ENCODE peak calls at places on chromosomes 1 and 21, in seven cellular contexts. One of them, this sample, is unnamed.

GRCh38 chr1:41802532-41803501 is 115.9 kb downstream of the HIVEP3 start:
- DNase-seq in NT2/D1: no peak
- DNase-seq in A549: no peak
- DNase-seq in sigmoid colon: peak; percentile 78
- DNase-seq in astrocyte: no peak
- DNase-seq in pancreas: no peak
- DNase-seq in foreskin keratinocyte: no peak
- DNase-seq in this sample: no peak

GRCh38 chr1:3745590-3746381 is 6.5 kb upstream of the CCDC27 start:
- DNase-seq in NT2/D1: no peak
- DNase-seq in A549: no peak
- DNase-seq in sigmoid colon: no peak
- DNase-seq in astrocyte: no peak
- DNase-seq in pancreas: peak; percentile 48
- DNase-seq in foreskin keratinocyte: no peak
- DNase-seq in this sample: no peak

GRCh38 chr1:10638559-10639300 is 157.7 kb downstream of the CASZ1 start:
- DNase-seq in NT2/D1: no peak
- DNase-seq in A549: no peak
- DNase-seq in sigmoid colon: no peak
- DNase-seq in astrocyte: no peak
- DNase-seq in pancreas: no peak
- DNase-seq in foreskin keratinocyte: no peak
- DNase-seq in this sample: no peak

GRCh38 chr1:162396201-162396906 is 14.8 kb downstream of the C1orf226 start:
- DNase-seq in NT2/D1: no peak
- DNase-seq in A549: no peak
- DNase-seq in sigmoid colon: no peak
- DNase-seq in astrocyte: no peak
- DNase-seq in pancreas: no peak
- DNase-seq in foreskin keratinocyte: no peak
- DNase-seq in this sample: no peak

GRCh38 chr1:91015794-91016550 is 5.9 kb downstream of the ZNF644 start:
- DNase-seq in NT2/D1: no peak
- DNase-seq in A549: peak; percentile 73
- DNase-seq in sigmoid colon: no peak
- DNase-seq in astrocyte: peak; percentile 25
- DNase-seq in pancreas: no peak
- DNase-seq in foreskin keratinocyte: peak; percentile 92
- DNase-seq in this sample: no peak

GRCh38 chr1:114756949-114757454 is 782 bp downstream of the CSDE1 start:
- DNase-seq in NT2/D1: no peak
- DNase-seq in A549: peak; percentile 11
- DNase-seq in sigmoid colon: peak; percentile 73
- DNase-seq in astrocyte: peak; percentile 33
- DNase-seq in pancreas: no peak
- DNase-seq in foreskin keratinocyte: no peak
- DNase-seq in this sample: no peak

GRCh38 chr1:241688940-241689368 is 36.9 kb downstream of the WDR64 start:
- DNase-seq in NT2/D1: no peak
- DNase-seq in A549: peak; percentile 43
- DNase-seq in sigmoid colon: no peak
- DNase-seq in astrocyte: peak; percentile 50
- DNase-seq in pancreas: no peak
- DNase-seq in foreskin keratinocyte: peak; percentile 99
- DNase-seq in this sample: no peak

GRCh38 chr21:45877821-45878469 is 103.6 kb upstream of the COL6A1 start:
- DNase-seq in NT2/D1: no peak
- DNase-seq in A549: no peak
- DNase-seq in sigmoid colon: no peak
- DNase-seq in astrocyte: no peak
- DNase-seq in pancreas: peak; percentile 33
- DNase-seq in foreskin keratinocyte: no peak
- DNase-seq in this sample: no peak

GRCh38 chr1:9500756-9501754 is 38.2 kb upstream of the SLC25A33 start:
- DNase-seq in NT2/D1: no peak
- DNase-seq in A549: no peak
- DNase-seq in sigmoid colon: no peak
- DNase-seq in astrocyte: no peak
- DNase-seq in pancreas: no peak
- DNase-seq in foreskin keratinocyte: no peak
- DNase-seq in this sample: no peak

GRCh38 chr1:199404191-199404590 is 623.3 kb upstream of the NR5A2 start:
- DNase-seq in NT2/D1: no peak
- DNase-seq in A549: no peak
- DNase-seq in sigmoid colon: no peak
- DNase-seq in astrocyte: peak; percentile 49
- DNase-seq in pancreas: no peak
- DNase-seq in foreskin keratinocyte: no peak
- DNase-seq in this sample: no peak

GRCh38 chr1:234780531-234781162 is 170.7 kb upstream of the IRF2BP2 start:
- DNase-seq in NT2/D1: no peak
- DNase-seq in A549: no peak
- DNase-seq in sigmoid colon: no peak
- DNase-seq in astrocyte: no peak
- DNase-seq in pancreas: peak; percentile 72
- DNase-seq in foreskin keratinocyte: no peak
- DNase-seq in this sample: no peak

GRCh38 chr1:230120949-230121381 is 53.9 kb downstream of the GALNT2 start:
- DNase-seq in NT2/D1: no peak
- DNase-seq in A549: peak; percentile 66
- DNase-seq in sigmoid colon: no peak
- DNase-seq in astrocyte: no peak
- DNase-seq in pancreas: no peak
- DNase-seq in foreskin keratinocyte: no peak
- DNase-seq in this sample: no peak

GRCh38 chr1:65717815-65718454 is 74.8 kb upstream of the PDE4B start:
- DNase-seq in NT2/D1: no peak
- DNase-seq in A549: peak; percentile 22
- DNase-seq in sigmoid colon: no peak
- DNase-seq in astrocyte: peak; percentile 24
- DNase-seq in pancreas: no peak
- DNase-seq in foreskin keratinocyte: no peak
- DNase-seq in this sample: no peak

GRCh38 chr1:204627436-204627835 is 58.1 kb downstream of the LRRN2 start:
- DNase-seq in NT2/D1: no peak
- DNase-seq in A549: no peak
- DNase-seq in sigmoid colon: no peak
- DNase-seq in astrocyte: no peak
- DNase-seq in pancreas: no peak
- DNase-seq in foreskin keratinocyte: no peak
- DNase-seq in this sample: no peak

GRCh38 chr21:46552274-46552673 is 52.6 kb downstream of the S100B start:
- DNase-seq in NT2/D1: no peak
- DNase-seq in A549: no peak
- DNase-seq in sigmoid colon: peak; percentile 43
- DNase-seq in astrocyte: no peak
- DNase-seq in pancreas: no peak
- DNase-seq in foreskin keratinocyte: no peak
- DNase-seq in this sample: no peak

GRCh38 chr1:72086394-72086793 is 195.9 kb downstream of the NEGR1 start:
- DNase-seq in NT2/D1: no peak
- DNase-seq in A549: no peak
- DNase-seq in sigmoid colon: no peak
- DNase-seq in astrocyte: no peak
- DNase-seq in pancreas: no peak
- DNase-seq in foreskin keratinocyte: no peak
- DNase-seq in this sample: no peak

GRCh38 chr1:94819584-94819944 is 593 bp upstream of the SLC44A3 start:
- DNase-seq in NT2/D1: no peak
- DNase-seq in A549: no peak
- DNase-seq in sigmoid colon: no peak
- DNase-seq in astrocyte: no peak
- DNase-seq in pancreas: no peak
- DNase-seq in foreskin keratinocyte: no peak
- DNase-seq in this sample: no peak

DNA sequence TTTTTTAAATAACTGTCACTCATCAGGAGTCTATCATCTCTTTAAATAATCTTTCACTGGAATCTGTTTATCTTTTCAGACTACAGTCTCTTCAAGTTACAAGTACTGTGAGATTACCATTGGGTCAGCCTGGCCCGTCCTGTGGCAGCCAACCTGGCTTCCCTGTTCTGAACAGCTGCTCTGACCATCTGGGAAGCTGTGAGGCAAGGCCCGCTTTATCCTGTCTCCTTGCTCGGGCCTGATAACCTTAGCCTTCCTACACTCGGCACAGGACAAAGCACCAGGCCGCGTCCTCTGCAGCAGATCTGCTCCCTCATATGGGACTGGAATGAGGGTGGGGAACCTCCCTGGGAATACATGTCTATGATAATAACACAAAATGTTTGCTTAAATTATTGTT is 113.3 kb downstream of the PTPN14 start:
- DNase-seq in NT2/D1: no peak
- DNase-seq in A549: no peak
- DNase-seq in sigmoid colon: no peak
- DNase-seq in astrocyte: no peak
- DNase-seq in pancreas: peak; percentile 54
- DNase-seq in foreskin keratinocyte: no peak
- DNase-seq in this sample: no peak
- H3K4me1 ChIP-seq in NT2/D1: no peaks in the 10 kb centered on the region
- H3K4me1 ChIP-seq in A549: peaks cover 36% of the 10 kb centered on the region
- H3K4me1 ChIP-seq in sigmoid colon: peaks cover 17% of the 10 kb centered on the region
- H3K4me1 ChIP-seq in astrocyte: peaks cover 26% of the 10 kb centered on the region
- H3K4me1 ChIP-seq in pancreas: peaks cover 35% of the 10 kb centered on the region
- H3K4me1 ChIP-seq in foreskin keratinocyte: peaks cover 34% of the 10 kb centered on the region
- H3K4me1 ChIP-seq in this sample: peaks cover 4% of the 10 kb centered on the region

GRCh38 chr1:201022824-201023516 is 544 bp downstream of the KIF21B start:
- DNase-seq in NT2/D1: no peak
- DNase-seq in A549: no peak
- DNase-seq in sigmoid colon: no peak
- DNase-seq in astrocyte: no peak
- DNase-seq in pancreas: peak; percentile 65
- DNase-seq in foreskin keratinocyte: no peak
- DNase-seq in this sample: no peak

GRCh38 chr1:201023517-201023902 is at the start of gene KIF21B:
- DNase-seq in NT2/D1: peak; percentile 72
- DNase-seq in A549: peak; percentile 59
- DNase-seq in sigmoid colon: peak; percentile 81
- DNase-seq in astrocyte: no peak
- DNase-seq in pancreas: peak; percentile 90
- DNase-seq in foreskin keratinocyte: no peak
- DNase-seq in this sample: no peak

GRCh38 chr1:201020647-201021332 is 2.7 kb downstream of the KIF21B start:
- DNase-seq in NT2/D1: no peak
- DNase-seq in A549: peak; percentile 41
- DNase-seq in sigmoid colon: no peak
- DNase-seq in astrocyte: no peak
- DNase-seq in pancreas: no peak
- DNase-seq in foreskin keratinocyte: no peak
- DNase-seq in this sample: no peak

GRCh38 chr1:201021333-201022177 is 2.0 kb downstream of the KIF21B start:
- DNase-seq in NT2/D1: no peak
- DNase-seq in A549: no peak
- DNase-seq in sigmoid colon: no peak
- DNase-seq in astrocyte: no peak
- DNase-seq in pancreas: no peak
- DNase-seq in foreskin keratinocyte: no peak
- DNase-seq in this sample: no peak

DNA sequence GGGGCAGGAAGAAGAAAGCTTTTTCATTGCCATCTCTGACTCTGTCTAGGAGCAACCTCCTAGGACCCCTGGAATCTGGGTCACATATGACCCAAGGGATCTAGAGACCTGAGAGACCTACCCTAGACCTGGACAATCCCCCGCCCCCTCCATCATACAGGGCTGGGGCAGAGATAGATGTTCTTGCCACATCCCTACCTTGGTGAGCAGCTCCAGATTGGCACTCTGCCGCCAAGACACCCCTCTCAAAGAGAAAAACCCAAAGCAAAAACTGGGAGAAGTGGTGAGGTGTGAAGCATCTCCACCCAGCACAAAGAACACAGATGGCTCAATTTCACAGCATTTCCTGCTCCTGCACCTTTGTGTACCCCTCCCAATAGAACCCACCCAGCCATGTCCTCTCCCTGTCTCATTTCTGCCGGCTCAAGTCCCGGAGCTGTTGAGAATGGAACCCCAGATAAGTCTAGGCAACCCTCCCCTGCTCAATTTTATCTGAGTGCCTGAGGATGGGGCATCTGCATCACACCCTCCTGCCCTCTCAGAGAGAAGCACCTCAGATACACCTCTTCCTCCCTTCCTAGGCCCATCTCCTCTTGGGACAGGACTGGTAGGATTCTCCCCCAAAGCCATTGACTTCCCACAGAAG is 1.2 kb downstream of the KIF21B start:
- DNase-seq in NT2/D1: no peak
- DNase-seq in A549: no peak
- DNase-seq in sigmoid colon: no peak
- DNase-seq in astrocyte: no peak
- DNase-seq in pancreas: no peak
- DNase-seq in foreskin keratinocyte: no peak
- DNase-seq in this sample: no peak
- H3K4me1 ChIP-seq in NT2/D1: peaks cover 53% of the 10 kb centered on the region
- H3K4me1 ChIP-seq in A549: peaks cover 76% of the 10 kb centered on the region
- H3K4me1 ChIP-seq in sigmoid colon: peaks cover 21% of the 10 kb centered on the region
- H3K4me1 ChIP-seq in astrocyte: peaks cover 22% of the 10 kb centered on the region
- H3K4me1 ChIP-seq in pancreas: peaks cover 4% of the 10 kb centered on the region
- H3K4me1 ChIP-seq in foreskin keratinocyte: peaks cover 8% of the 10 kb centered on the region
- H3K4me1 ChIP-seq in this sample: peaks cover 21% of the 10 kb centered on the region

GRCh38 chr1:93609536-93609935 is 72.1 kb downstream of the BCAR3 start:
- DNase-seq in NT2/D1: no peak
- DNase-seq in A549: no peak
- DNase-seq in sigmoid colon: peak; percentile 46
- DNase-seq in astrocyte: no peak
- DNase-seq in pancreas: no peak
- DNase-seq in foreskin keratinocyte: no peak
- DNase-seq in this sample: no peak

GRCh38 chr1:93612510-93612909 is 69.1 kb downstream of the BCAR3 start:
- DNase-seq in NT2/D1: no peak
- DNase-seq in A549: no peak
- DNase-seq in sigmoid colon: no peak
- DNase-seq in astrocyte: no peak
- DNase-seq in pancreas: no peak
- DNase-seq in foreskin keratinocyte: no peak
- DNase-seq in this sample: no peak

GRCh38 chr1:93613895-93614294 is 67.7 kb downstream of the BCAR3 start:
- DNase-seq in NT2/D1: no peak
- DNase-seq in A549: no peak
- DNase-seq in sigmoid colon: peak; percentile 79
- DNase-seq in astrocyte: peak; percentile 59
- DNase-seq in pancreas: peak; percentile 63
- DNase-seq in foreskin keratinocyte: no peak
- DNase-seq in this sample: no peak

GRCh38 chr1:93614550-93615200 is 67.0 kb downstream of the BCAR3 start:
- DNase-seq in NT2/D1: no peak
- DNase-seq in A549: no peak
- DNase-seq in sigmoid colon: no peak
- DNase-seq in astrocyte: no peak
- DNase-seq in pancreas: no peak
- DNase-seq in foreskin keratinocyte: peak; percentile 41
- DNase-seq in this sample: no peak

GRCh38 chr1:93611656-93612055 is 70.0 kb downstream of the BCAR3 start:
- DNase-seq in NT2/D1: no peak
- DNase-seq in A549: no peak
- DNase-seq in sigmoid colon: no peak
- DNase-seq in astrocyte: no peak
- DNase-seq in pancreas: no peak
- DNase-seq in foreskin keratinocyte: no peak
- DNase-seq in this sample: no peak
- H3K4me1 ChIP-seq in NT2/D1: peaks cover 22% of the 10 kb centered on the region
- H3K4me1 ChIP-seq in A549: peaks cover 82% of the 10 kb centered on the region
- H3K4me1 ChIP-seq in sigmoid colon: peaks cover 39% of the 10 kb centered on the region
- H3K4me1 ChIP-seq in astrocyte: peaks cover 65% of the 10 kb centered on the region
- H3K4me1 ChIP-seq in pancreas: peaks cover 16% of the 10 kb centered on the region
- H3K4me1 ChIP-seq in foreskin keratinocyte: peaks cover 26% of the 10 kb centered on the region
- H3K4me1 ChIP-seq in this sample: peaks cover 5% of the 10 kb centered on the region

GRCh38 chr1:67097305-67097704 is 37.5 kb downstream of the C1orf141 start:
- DNase-seq in NT2/D1: peak; percentile 77
- DNase-seq in A549: no peak
- DNase-seq in sigmoid colon: no peak
- DNase-seq in astrocyte: no peak
- DNase-seq in pancreas: no peak
- DNase-seq in foreskin keratinocyte: no peak
- DNase-seq in this sample: peak; percentile 52
- H3K4me1 ChIP-seq in NT2/D1: no peaks in the 10 kb centered on the region
- H3K4me1 ChIP-seq in A549: no peaks in the 10 kb centered on the region
- H3K4me1 ChIP-seq in sigmoid colon: no peaks in the 10 kb centered on the region
- H3K4me1 ChIP-seq in astrocyte: no peaks in the 10 kb centered on the region
- H3K4me1 ChIP-seq in pancreas: no peaks in the 10 kb centered on the region
- H3K4me1 ChIP-seq in foreskin keratinocyte: no peaks in the 10 kb centered on the region
- H3K4me1 ChIP-seq in this sample: peaks cover 2% of the 10 kb centered on the region

This sample was measured in iPS DF 6.9.